ENCODE peak calls at places on chromosomes 12 and 14, in six cellular contexts. E, K, O, H, Y and W are unnamed samples.

GRCh38 chr12:44875954-44876553 is at the start of gene NELL2:
- DNase-seq in E (peak), K (peak), O (peak), H (no peak), Y (no peak), W (no peak)

GRCh38 chr12:123533672-123534643 is at the start of gene RILPL1:
- DNase-seq in E (peak), K (peak), O (peak), H (peak), Y (peak), W (peak)

GRCh38 chr14:89625208-89625987 is 208.4 kb upstream of the FOXN3 start:
- DNase-seq in E (no peak), K (no peak), O (peak), H (no peak), Y (no peak), W (no peak)

GRCh38 chr12:52250048-52250990 is 17.3 kb downstream of the KRT7 start:
- DNase-seq in E (no peak), K (no peak), O (no peak), H (no peak), Y (no peak), W (no peak)

GRCh38 chr12:74624206-74624605 is 86.6 kb downstream of the ATXN7L3B start:
- DNase-seq in E (no peak), K (no peak), O (no peak), H (no peak), Y (no peak), W (no peak)

GRCh38 chr12:57161491-57161890 is 14.1 kb upstream of the LRP1-AS start:
- DNase-seq in E (no peak), K (no peak), O (no peak), H (no peak), Y (peak), W (peak)

GRCh38 chr12:57340104-57340503 is 89.1 kb upstream of the STAC3 start:
- DNase-seq in E (peak), K (no peak), O (peak), H (no peak), Y (peak), W (peak)

GRCh38 chr14:76769636-76770292 is 8.5 kb downstream of the VASH1 start:
- DNase-seq in E (no peak), K (no peak), O (no peak), H (no peak), Y (no peak), W (no peak)

GRCh38 chr12:23049180-23049579 is 424.2 kb downstream of the ETNK1 start:
- DNase-seq in E (no peak), K (no peak), O (no peak), H (no peak), Y (peak), W (peak)

GRCh38 chr14:22333408-22334274 is 255.4 kb downstream of the DAD1 start:
- DNase-seq in E (peak), K (no peak), O (peak), H (peak), Y (peak), W (peak)

GRCh38 chr14:30283822-30284446 is 275.0 kb upstream of the G2E3 start:
- DNase-seq in E (no peak), K (no peak), O (peak), H (peak), Y (peak), W (peak)

GRCh38 chr12:93742086-93742934 is 65.1 kb downstream of the CRADD start:
- DNase-seq in E (peak), K (peak), O (peak), H (peak), Y (peak), W (peak)

GRCh38 chr12:28177461-28177860 is 12.8 kb upstream of the CCDC91 start:
- DNase-seq in E (no peak), K (no peak), O (no peak), H (no peak), Y (no peak), W (no peak)

GRCh38 chr12:110269622-110270124 is 11.4 kb upstream of the ATP2A2 start:
- DNase-seq in E (no peak), K (no peak), O (peak), H (no peak), Y (peak), W (peak)

GRCh38 chr12:108647936-108648287 is 14.2 kb upstream of the SELPLG start:
- DNase-seq in E (no peak), K (no peak), O (no peak), H (no peak), Y (no peak), W (no peak)

GRCh38 chr14:89941830-89942377 is 12.6 kb downstream of the EFCAB11 start:
- DNase-seq in E (no peak), K (no peak), O (no peak), H (no peak), Y (no peak), W (no peak)

GRCh38 chr12:21910642-21911041 is 30.6 kb downstream of the ABCC9 start:
- DNase-seq in E (no peak), K (no peak), O (no peak), H (no peak), Y (no peak), W (no peak)

GRCh38 chr12:90987520-90987919 is 17.3 kb downstream of the EPYC start:
- DNase-seq in E (no peak), K (no peak), O (no peak), H (no peak), Y (no peak), W (no peak)
- TF ChIP-seq CTCF in E (no peak), K (no peak), O (no peak), H (no peak), Y (no peak), W (peak)

GRCh38 chr12:19546027-19546426 is 106.7 kb downstream of the AEBP2 start:
- DNase-seq in E (peak), K (no peak), O (peak), H (no peak), Y (no peak), W (peak)
- H3K4me3 ChIP-seq in E (no peak), K (no peak), O (no peak), H (no peak), Y (no peak), W (no peak)

DNA sequence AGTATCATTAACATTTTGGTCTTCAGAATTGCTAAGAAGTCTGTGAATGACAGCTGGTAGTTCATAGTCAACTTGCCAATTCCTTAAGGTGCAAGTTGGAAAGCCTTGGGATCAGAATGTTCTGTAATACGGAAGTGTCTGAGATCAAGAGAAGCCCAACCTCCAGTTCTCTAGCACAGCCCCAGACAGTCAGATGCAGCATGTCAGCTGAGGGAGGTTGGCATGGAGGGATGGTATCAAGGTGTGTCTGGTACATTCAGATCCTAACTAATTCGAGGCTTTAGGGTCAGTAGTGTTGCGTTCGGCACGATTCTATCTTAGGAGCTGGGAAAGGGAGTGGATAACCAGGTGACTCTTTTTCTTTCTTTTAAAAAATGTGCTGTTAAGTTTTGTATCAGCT is 38.3 kb downstream of the FNTB start:
- DNase-seq in E (peak), K (no peak), O (no peak), H (no peak), Y (no peak), W (no peak)
- TF ChIP-seq CTCF in E (no peak), K (no peak), O (no peak), H (no peak), Y (no peak), W (no peak)

GRCh38 chr12:67650528-67651379 is 2.2 kb downstream of the DYRK2 start:
- DNase-seq in E (no peak), K (no peak), O (no peak), H (no peak), Y (no peak), W (peak)

GRCh38 chr12:67649165-67650126 is 901 bp downstream of the DYRK2 start:
- DNase-seq in E (peak), K (peak), O (peak), H (no peak), Y (no peak), W (peak)

GRCh38 chr12:67650127-67650495 is 1.6 kb downstream of the DYRK2 start:
- DNase-seq in E (no peak), K (peak), O (peak), H (no peak), Y (no peak), W (peak)

GRCh38 chr12:67648306-67649164 is at the start of gene DYRK2:
- DNase-seq in E (peak), K (peak), O (peak), H (peak), Y (peak), W (peak)

GRCh38 chr12:67651380-67651695 is 2.8 kb downstream of the DYRK2 start:
- DNase-seq in E (no peak), K (no peak), O (peak), H (peak), Y (peak), W (peak)
- H3K4me3 ChIP-seq in E (no peak), K (peak), O (peak), H (no peak), Y (no peak), W (peak)